ENCODE peak calls at places on chromosomes 12 and 14, in six cellular contexts. One of them, this sample, is unnamed.

GRCh38 chr12:30952036-30952435 is 25.5 kb downstream of the TSPAN11 start:
- DNase-seq in NB4: no peak
- DNase-seq in Panc1: no peak
- DNase-seq in A549: no peak
- DNase-seq in astrocyte: no peak
- DNase-seq in omental fat pad: no peak
- DNase-seq in this sample: no peak

GRCh38 chr12:28955921-28956320 is 193.2 kb upstream of the FAR2 start:
- DNase-seq in NB4: peak
- DNase-seq in Panc1: no peak
- DNase-seq in A549: no peak
- DNase-seq in astrocyte: no peak
- DNase-seq in omental fat pad: no peak
- DNase-seq in this sample: no peak

GRCh38 chr12:116592116-116592637 is 33.0 kb downstream of the MAP1LC3B2 start:
- DNase-seq in NB4: no peak
- DNase-seq in Panc1: no peak
- DNase-seq in A549: no peak
- DNase-seq in astrocyte: no peak
- DNase-seq in omental fat pad: no peak
- DNase-seq in this sample: peak

GRCh38 chr14:97513891-97514290 is 716.7 kb downstream of the VRK1 start:
- DNase-seq in NB4: no peak
- DNase-seq in Panc1: no peak
- DNase-seq in A549: no peak
- DNase-seq in astrocyte: no peak
- DNase-seq in omental fat pad: no peak
- DNase-seq in this sample: no peak

GRCh38 chr14:105532735-105533141 is 6.4 kb downstream of the TMEM121 start:
- DNase-seq in NB4: peak
- DNase-seq in Panc1: no peak
- DNase-seq in A549: peak
- DNase-seq in astrocyte: no peak
- DNase-seq in omental fat pad: no peak
- DNase-seq in this sample: no peak

GRCh38 chr12:102435827-102436436 is 44.4 kb downstream of the IGF1 start:
- DNase-seq in NB4: no peak
- DNase-seq in Panc1: no peak
- DNase-seq in A549: no peak
- DNase-seq in astrocyte: no peak
- DNase-seq in omental fat pad: no peak
- DNase-seq in this sample: no peak

GRCh38 chr14:86464386-86464785 is 934.4 kb downstream of the FLRT2 start:
- DNase-seq in NB4: no peak
- DNase-seq in Panc1: no peak
- DNase-seq in A549: no peak
- DNase-seq in astrocyte: no peak
- DNase-seq in omental fat pad: no peak
- DNase-seq in this sample: no peak

GRCh38 chr12:17361224-17361623 is 728.8 kb downstream of the RERGL start:
- DNase-seq in NB4: no peak
- DNase-seq in Panc1: no peak
- DNase-seq in A549: no peak
- DNase-seq in astrocyte: no peak
- DNase-seq in omental fat pad: no peak
- DNase-seq in this sample: no peak

GRCh38 chr14:55518391-55518790 is 61.6 kb upstream of the KTN1 start:
- DNase-seq in NB4: no peak
- DNase-seq in Panc1: no peak
- DNase-seq in A549: no peak
- DNase-seq in astrocyte: no peak
- DNase-seq in omental fat pad: no peak
- DNase-seq in this sample: no peak

GRCh38 chr14:59336078-59336477 is 129.1 kb downstream of the GPR135 start:
- DNase-seq in NB4: no peak
- DNase-seq in Panc1: no peak
- DNase-seq in A549: no peak
- DNase-seq in astrocyte: peak
- DNase-seq in omental fat pad: no peak
- DNase-seq in this sample: no peak

GRCh38 chr14:33880330-33880729 is 70.5 kb downstream of the EGLN3 start:
- DNase-seq in NB4: no peak
- DNase-seq in Panc1: no peak
- DNase-seq in A549: no peak
- DNase-seq in astrocyte: no peak
- DNase-seq in omental fat pad: no peak
- DNase-seq in this sample: no peak

GRCh38 chr12:113899042-113899843 is 66.9 kb downstream of the RBM19 start:
- DNase-seq in NB4: no peak
- DNase-seq in Panc1: no peak
- DNase-seq in A549: no peak
- DNase-seq in astrocyte: no peak
- DNase-seq in omental fat pad: no peak
- DNase-seq in this sample: no peak

GRCh38 chr12:18967814-18968213 is 161.7 kb upstream of the PLEKHA5 start:
- DNase-seq in NB4: no peak
- DNase-seq in Panc1: no peak
- DNase-seq in A549: no peak
- DNase-seq in astrocyte: peak
- DNase-seq in omental fat pad: no peak
- DNase-seq in this sample: no peak

GRCh38 chr14:101961746-101962502 is 2.4 kb upstream of the DYNC1H1 start:
- DNase-seq in NB4: no peak
- DNase-seq in Panc1: no peak
- DNase-seq in A549: no peak
- DNase-seq in astrocyte: no peak
- DNase-seq in omental fat pad: no peak
- DNase-seq in this sample: no peak

GRCh38 chr12:20474443-20474842 is 106.1 kb downstream of the PDE3A start:
- DNase-seq in NB4: no peak
- DNase-seq in Panc1: no peak
- DNase-seq in A549: no peak
- DNase-seq in astrocyte: peak
- DNase-seq in omental fat pad: no peak
- DNase-seq in this sample: no peak

GRCh38 chr12:67645126-67645525 is 3.4 kb upstream of the DYRK2 start:
- DNase-seq in NB4: no peak
- DNase-seq in Panc1: no peak
- DNase-seq in A549: no peak
- DNase-seq in astrocyte: no peak
- DNase-seq in omental fat pad: no peak
- DNase-seq in this sample: no peak

GRCh38 chr14:71651228-71651627 is 281.0 kb upstream of the RGS6 start:
- DNase-seq in NB4: no peak
- DNase-seq in Panc1: no peak
- DNase-seq in A549: no peak
- DNase-seq in astrocyte: peak
- DNase-seq in omental fat pad: no peak
- DNase-seq in this sample: no peak

GRCh38 chr12:13661005-13661887 is 320.2 kb downstream of the GRIN2B start:
- DNase-seq in NB4: peak
- DNase-seq in Panc1: peak
- DNase-seq in A549: peak
- DNase-seq in astrocyte: peak
- DNase-seq in omental fat pad: no peak
- DNase-seq in this sample: no peak

GRCh38 chr12:1593232-1594044 is 943 bp downstream of the FBXL14 start:
- DNase-seq in NB4: peak
- DNase-seq in Panc1: no peak
- DNase-seq in A549: peak
- DNase-seq in astrocyte: no peak
- DNase-seq in omental fat pad: no peak
- DNase-seq in this sample: no peak

GRCh38 chr14:31382221-31382620 is 38.1 kb downstream of the HEATR5A start:
- DNase-seq in NB4: no peak
- DNase-seq in Panc1: no peak
- DNase-seq in A549: no peak
- DNase-seq in astrocyte: no peak
- DNase-seq in omental fat pad: no peak
- DNase-seq in this sample: no peak

GRCh38 chr12:243381-243780 is 19.3 kb downstream of the SLC6A13 start:
- DNase-seq in NB4: no peak
- DNase-seq in Panc1: no peak
- DNase-seq in A549: no peak
- DNase-seq in astrocyte: peak
- DNase-seq in omental fat pad: no peak
- DNase-seq in this sample: no peak

GRCh38 chr14:64035143-64035542 is 182.3 kb downstream of the SYNE2 start:
- DNase-seq in NB4: no peak
- DNase-seq in Panc1: no peak
- DNase-seq in A549: no peak
- DNase-seq in astrocyte: peak
- DNase-seq in omental fat pad: no peak
- DNase-seq in this sample: no peak

GRCh38 chr14:68841030-68841809 is 48.4 kb upstream of the ZFP36L1 start:
- DNase-seq in NB4: no peak
- DNase-seq in Panc1: no peak
- DNase-seq in A549: no peak
- DNase-seq in astrocyte: peak
- DNase-seq in omental fat pad: no peak
- DNase-seq in this sample: no peak

GRCh38 chr14:61565836-61566536 is 129.3 kb upstream of the HIF1A start:
- DNase-seq in NB4: no peak
- DNase-seq in Panc1: no peak
- DNase-seq in A549: peak
- DNase-seq in astrocyte: peak
- DNase-seq in omental fat pad: no peak
- DNase-seq in this sample: no peak

GRCh38 chr12:13534645-13535398 is 338.3 kb downstream of the EMP1 start:
- DNase-seq in NB4: peak
- DNase-seq in Panc1: peak
- DNase-seq in A549: peak
- DNase-seq in astrocyte: peak
- DNase-seq in omental fat pad: peak
- DNase-seq in this sample: peak

GRCh38 chr14:22884721-22885523 is 1.9 kb downstream of the REM2 start:
- DNase-seq in NB4: no peak
- DNase-seq in Panc1: no peak
- DNase-seq in A549: no peak
- DNase-seq in astrocyte: no peak
- DNase-seq in omental fat pad: no peak
- DNase-seq in this sample: no peak

DNA sequence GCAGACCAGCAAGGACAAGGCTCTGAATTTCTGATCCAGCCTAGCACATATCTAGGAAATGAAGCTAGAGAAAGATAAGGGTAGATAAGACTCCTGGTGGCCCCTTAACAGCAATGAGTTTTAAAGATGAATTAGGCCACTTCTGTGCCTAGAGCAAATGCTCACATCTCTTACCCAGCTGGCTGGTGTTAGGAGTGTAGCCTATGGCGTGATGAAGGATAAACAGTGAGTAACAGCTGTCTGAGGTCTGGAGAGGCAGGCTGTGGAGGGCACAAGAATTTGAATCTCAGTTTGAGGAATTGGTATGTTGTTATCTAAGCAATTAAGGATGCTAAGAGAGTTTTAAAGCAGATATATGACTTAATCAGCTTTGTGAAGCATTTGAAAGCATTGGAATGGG is 161.7 kb downstream of the SRGAP1 start:
- DNase-seq in NB4: no peak
- DNase-seq in Panc1: no peak
- DNase-seq in A549: no peak
- DNase-seq in astrocyte: peak
- DNase-seq in omental fat pad: no peak
- DNase-seq in this sample: no peak
- TF ChIP-seq CTCF in NB4: no peak
- TF ChIP-seq CTCF in Panc1: no peak
- TF ChIP-seq CTCF in A549: no peak
- TF ChIP-seq CTCF in astrocyte: no peak
- TF ChIP-seq CTCF in omental fat pad: no peak
- TF ChIP-seq CTCF in this sample: no peak

DNA sequence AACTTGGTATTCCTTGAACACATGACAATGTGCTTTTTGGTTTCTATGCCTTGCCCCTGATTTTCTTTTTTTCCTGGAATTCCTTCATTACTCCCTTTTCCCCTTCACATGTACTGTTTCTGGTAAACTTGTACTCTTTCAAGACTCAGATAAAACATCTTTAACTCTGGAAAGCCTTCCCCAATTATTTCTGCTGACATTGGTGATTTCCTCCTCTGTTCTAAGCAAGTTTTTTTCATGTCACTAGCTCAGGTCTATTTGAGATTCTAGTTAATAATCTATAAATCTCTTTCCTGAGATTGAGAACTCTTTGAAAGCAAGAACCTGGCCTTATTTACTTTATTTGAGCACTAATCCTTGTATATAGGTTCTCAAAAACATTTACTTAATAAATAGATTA is 24.0 kb upstream of the PTPRQ start:
- DNase-seq in NB4: no peak
- DNase-seq in Panc1: no peak
- DNase-seq in A549: no peak
- DNase-seq in astrocyte: no peak
- DNase-seq in omental fat pad: no peak
- DNase-seq in this sample: no peak
- TF ChIP-seq CTCF in NB4: no peak
- TF ChIP-seq CTCF in Panc1: no peak
- TF ChIP-seq CTCF in A549: no peak
- TF ChIP-seq CTCF in astrocyte: no peak
- TF ChIP-seq CTCF in omental fat pad: no peak
- TF ChIP-seq CTCF in this sample: no peak

GRCh38 chr12:70839544-70839943 is 81.0 kb downstream of the PTPRR start:
- DNase-seq in NB4: no peak
- DNase-seq in Panc1: no peak
- DNase-seq in A549: no peak
- DNase-seq in astrocyte: no peak
- DNase-seq in omental fat pad: no peak
- DNase-seq in this sample: no peak
- TF ChIP-seq CTCF in NB4: no peak
- TF ChIP-seq CTCF in Panc1: no peak
- TF ChIP-seq CTCF in A549: no peak
- TF ChIP-seq CTCF in astrocyte: no peak
- TF ChIP-seq CTCF in omental fat pad: no peak
- TF ChIP-seq CTCF in this sample: no peak

DNA sequence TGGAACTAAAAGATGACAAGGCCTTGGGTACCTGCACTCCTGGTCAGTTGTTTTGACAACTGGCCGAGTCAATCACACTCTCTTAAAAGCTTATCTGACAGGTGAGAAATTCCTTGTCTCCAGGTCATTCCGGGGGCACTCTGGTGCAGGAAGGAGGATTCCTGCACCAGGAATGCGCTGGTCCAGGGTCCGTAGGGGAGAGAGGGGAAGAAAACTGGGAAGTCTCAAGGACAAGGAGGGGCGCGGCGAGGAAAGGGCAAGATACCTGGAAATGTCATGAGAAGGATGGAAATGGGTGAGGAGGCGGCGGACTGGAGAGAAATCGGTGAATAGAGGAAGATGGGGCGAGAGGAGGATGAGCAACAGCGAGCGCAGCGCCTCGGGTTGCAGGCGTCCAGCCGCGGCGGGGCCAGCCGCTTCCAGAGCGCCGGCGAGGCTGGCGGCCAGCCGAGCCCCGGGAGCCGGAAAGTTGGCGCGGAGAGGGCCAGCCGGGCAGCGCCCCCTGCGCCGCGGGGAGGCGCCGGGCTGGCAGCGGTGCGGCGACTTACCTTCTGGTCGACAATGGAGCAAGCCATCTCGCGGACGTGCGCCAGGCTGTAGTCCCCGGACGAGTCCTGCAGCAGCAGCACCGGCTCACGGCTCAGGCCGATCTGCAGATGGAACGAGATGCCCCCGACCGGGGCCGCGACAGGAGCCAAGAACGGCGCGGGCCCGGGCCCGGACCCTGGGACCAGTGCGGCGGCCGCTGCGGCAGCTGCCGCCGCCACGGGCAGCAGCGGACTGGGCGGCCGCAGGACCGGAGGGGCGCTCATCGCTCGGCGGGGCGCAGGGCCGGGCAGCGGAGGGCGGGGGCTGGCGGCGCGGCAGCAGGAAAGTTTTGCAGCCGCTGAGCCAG is 699 bp downstream of the PRKD1 start:
- DNase-seq in NB4: no peak
- DNase-seq in Panc1: no peak
- DNase-seq in A549: peak
- DNase-seq in astrocyte: peak
- DNase-seq in omental fat pad: no peak
- DNase-seq in this sample: no peak
- TF ChIP-seq CTCF in NB4: no peak
- TF ChIP-seq CTCF in Panc1: peak
- TF ChIP-seq CTCF in A549: peak
- TF ChIP-seq CTCF in astrocyte: no peak
- TF ChIP-seq CTCF in omental fat pad: no peak
- TF ChIP-seq CTCF in this sample: peak